ENCODE peak calls at places on chromosomes 12 and 14, in six cellular contexts. B is HCT116; F is psoas muscle; K is GM23248; Y is kidney; Z is CD8-positive, alpha-beta memory T cell. H is an unnamed sample. For H3K4me1, the result is how much of the 10 kb centered on the place peaks cover.

GRCh38 chr12:56565510-56566101 is 44.0 kb downstream of the RBMS2 start:
- DNase-seq in Z (peak), F (peak), B (no peak), K (peak), Y (peak), H (peak)

GRCh38 chr12:65532744-65533143 is 254.3 kb downstream of the MSRB3 start:
- DNase-seq in F (no peak), Y (no peak), K (peak), Z (no peak), B (no peak), H (no peak)

GRCh38 chr14:75578786-75579781 is 664 bp downstream of the FLVCR2 start:
- DNase-seq in B (no peak), F (peak), Y (peak), K (no peak), Z (no peak), H (peak)

GRCh38 chr12:82797480-82797879 is 110.8 kb downstream of the TMTC2 start:
- DNase-seq in Y (no peak), B (no peak), Z (no peak), F (no peak), K (no peak), H (no peak)

GRCh38 chr14:45253754-45254300 is 825 bp upstream of the MIS18BP1 start:
- DNase-seq in Y (peak), F (peak), K (peak), Z (no peak), B (peak), H (peak)

GRCh38 chr14:95522116-95522515 is 5.7 kb upstream of the SYNE3 start:
- DNase-seq in Z (no peak), F (no peak), B (no peak), K (no peak), Y (no peak), H (peak)

GRCh38 chr14:62373889-62374394 is 611.7 kb downstream of the SNAPC1 start:
- DNase-seq in B (no peak), K (no peak), Z (no peak), Y (no peak), F (no peak), H (no peak)

GRCh38 chr12:28955491-28955890 is 193.6 kb upstream of the FAR2 start:
- DNase-seq in F (no peak), K (peak), B (no peak), Y (no peak), Z (no peak), H (no peak)

GRCh38 chr14:89143595-89143994 is 273.4 kb downstream of the FOXN3 start:
- DNase-seq in B (no peak), Y (no peak), Z (no peak), F (no peak), K (peak), H (no peak)

GRCh38 chr12:15011162-15011561 is 38.3 kb downstream of the PDE6H start:
- DNase-seq in B (no peak), F (no peak), Z (no peak), K (peak), Y (no peak), H (no peak)

GRCh38 chr14:59333668-59334067 is 131.5 kb downstream of the GPR135 start:
- DNase-seq in Y (no peak), B (no peak), F (no peak), Z (no peak), K (peak), H (no peak)

GRCh38 chr12:108906971-108907370 is 27.1 kb downstream of the DAO start:
- DNase-seq in Z (no peak), B (no peak), F (no peak), Y (no peak), K (no peak), H (no peak)

GRCh38 chr14:92946847-92947545 is 24.0 kb downstream of the CHGA start:
- DNase-seq in F (no peak), K (no peak), Z (no peak), B (no peak), Y (peak), H (no peak)

GRCh38 chr12:121025442-121026226 is 9.3 kb upstream of the C12orf43 start:
- DNase-seq in B (no peak), Z (no peak), F (no peak), K (peak), Y (no peak), H (no peak)

GRCh38 chr12:19245656-19246055 is 116.1 kb downstream of the PLEKHA5 start:
- DNase-seq in Z (no peak), B (no peak), Y (no peak), F (no peak), K (peak), H (no peak)

GRCh38 chr12:47591387-47591786 is 114.4 kb downstream of the RPAP3 start:
- DNase-seq in B (no peak), Z (no peak), Y (no peak), K (peak), F (no peak), H (no peak)

GRCh38 chr12:67741234-67741633 is 92.7 kb downstream of the DYRK2 start:
- DNase-seq in K (no peak), Y (no peak), Z (no peak), B (no peak), F (no peak), H (no peak)

GRCh38 chr14:95993768-95994592 is 45.2 kb upstream of the C14orf132 start:
- DNase-seq in Z (peak), B (peak), Y (no peak), K (peak), F (no peak), H (no peak)

GRCh38 chr12:101829639-101830390 is 944 bp downstream of the GNPTAB start:
- DNase-seq in Z (no peak), K (peak), B (no peak), Y (no peak), F (no peak), H (no peak)

GRCh38 chr14:72753044-72753710 is 140.7 kb downstream of the DPF3 start:
- DNase-seq in Z (no peak), Y (no peak), K (no peak), F (no peak), B (no peak), H (no peak)

GRCh38 chr12:16880864-16881285 is 274.9 kb upstream of the LMO3 start:
- DNase-seq in K (no peak), Y (peak), B (no peak), F (no peak), Z (no peak), H (no peak)

GRCh38 chr12:114335607-114336006 is 70.3 kb downstream of the TBX5 start:
- DNase-seq in K (no peak), Y (no peak), Z (no peak), F (no peak), B (no peak), H (no peak)

GRCh38 chr12:101616027-101616494 is 21.3 kb downstream of the MYBPC1 start:
- DNase-seq in F (no peak), Y (no peak), K (no peak), B (no peak), Z (no peak), H (no peak)

GRCh38 chr14:93712079-93712837 is 76.0 kb downstream of the PRIMA1 start:
- DNase-seq in K (no peak), Z (no peak), F (no peak), Y (no peak), B (no peak), H (no peak)

GRCh38 chr12:107515446-107515958 is 170.1 kb upstream of the PWP1 start:
- DNase-seq in F (peak), Y (no peak), Z (no peak), B (peak), K (peak), H (peak)

GRCh38 chr12:103011974-103012763 is 54.7 kb downstream of the ASCL1 start:
- DNase-seq in F (no peak), Y (no peak), Z (no peak), B (no peak), K (no peak), H (no peak)

GRCh38 chr14:91388551-91388975 is 29.1 kb downstream of the CCDC88C start:
- DNase-seq in Z (peak), F (no peak), K (no peak), B (no peak), Y (no peak), H (no peak)

GRCh38 chr14:35956376-35957000 is 130.3 kb downstream of the BRMS1L start:
- DNase-seq in K (no peak), B (no peak), Z (no peak), Y (no peak), F (no peak), H (no peak)

GRCh38 chr12:131390408-131391100 is 320.3 kb upstream of the SFSWAP start:
- DNase-seq in Z (no peak), F (no peak), Y (peak), B (peak), K (peak), H (no peak)

GRCh38 chr12:96093543-96094196 is 58.3 kb upstream of the LTA4H start:
- DNase-seq in B (no peak), Y (no peak), K (no peak), F (no peak), Z (no peak), H (no peak)

GRCh38 chr14:57512221-57512620 is 18.6 kb upstream of the CCDC198 start:
- DNase-seq in Z (no peak), F (no peak), B (no peak), Y (no peak), K (no peak), H (no peak)

GRCh38 chr12:132146772-132147422 is 2.6 kb downstream of the NOC4L start:
- DNase-seq in Z (no peak), Y (peak), B (no peak), K (no peak), F (no peak), H (no peak)

GRCh38 chr12:57142121-57142520 is 5.3 kb downstream of the LRP1-AS start:
- DNase-seq in F (no peak), K (no peak), B (no peak), Z (no peak), Y (no peak), H (peak)

GRCh38 chr14:26856832-26857508 is 259.1 kb upstream of the NOVA1 start:
- DNase-seq in F (no peak), K (no peak), Z (no peak), B (no peak), Y (no peak), H (no peak)

GRCh38 chr12:39905152-39905551 is 200.7 kb downstream of the SLC2A13 start:
- DNase-seq in Y (peak), B (no peak), K (peak), Z (no peak), F (peak), H (peak)

GRCh38 chr12:8609061-8609570 is 3.5 kb downstream of the AICDA start:
- DNase-seq in Z (no peak), K (peak), B (peak), F (no peak), Y (no peak), H (no peak)

GRCh38 chr14:37601849-37602248 is 6.4 kb downstream of the TTC6 start:
- DNase-seq in B (no peak), F (no peak), Z (no peak), K (no peak), Y (no peak), H (no peak)

GRCh38 chr12:130073721-130074120 is 88.5 kb upstream of the FZD10 start:
- DNase-seq in Y (no peak), Z (no peak), B (no peak), K (no peak), F (no peak), H (no peak)

GRCh38 chr12:74415633-74416032 is 122.0 kb upstream of the ATXN7L3B start:
- DNase-seq in B (peak), Y (no peak), K (peak), F (no peak), Z (no peak), H (no peak)

GRCh38 chr14:105484069-105484996 is 2.4 kb upstream of the CRIP1 start:
- DNase-seq in F (peak), Y (no peak), B (no peak), Z (peak), K (peak), H (peak)
- H3K4me1 ChIP-seq in F (under half), Y (under half), B (under half), Z (half or more), K (under half), H (under half)

DNA sequence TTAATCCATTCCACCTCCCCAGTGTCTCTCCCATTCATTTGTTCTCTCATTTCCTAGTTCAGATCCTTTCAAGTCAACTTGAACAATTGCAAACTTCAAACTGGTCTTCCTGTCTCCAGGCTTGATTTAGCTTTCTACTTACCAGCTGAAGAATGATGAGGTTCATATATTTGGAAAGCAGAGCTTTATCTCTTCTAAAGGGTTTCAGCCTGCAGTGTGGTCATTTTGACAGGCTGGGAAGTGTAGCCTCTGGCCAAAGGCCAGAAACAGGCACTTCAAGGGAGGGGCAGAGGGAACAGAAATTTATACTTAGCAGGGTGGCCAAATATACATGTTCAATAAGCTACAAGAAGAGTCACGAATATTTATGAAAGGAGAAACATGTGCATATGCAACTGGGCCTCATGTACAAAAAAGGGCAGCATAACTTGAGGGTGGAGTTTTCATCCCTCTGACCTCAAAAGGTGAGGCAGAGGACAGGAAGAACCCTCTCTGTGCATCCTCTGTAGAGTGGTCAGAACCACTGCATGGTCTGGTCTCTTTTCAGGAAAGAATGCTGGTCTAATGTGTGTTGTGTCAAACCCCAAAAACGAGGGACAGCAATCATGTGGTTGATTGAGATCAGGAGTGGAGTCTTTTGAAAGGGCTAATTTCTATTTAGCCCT is 34.0 kb upstream of the HECTD1 start:
- DNase-seq in B (no peak), K (peak), F (no peak), Z (no peak), Y (no peak), H (no peak)
- H3K4me3 ChIP-seq in B (no peak), K (peak), F (peak), Z (no peak), Y (no peak), H (no peak)

DNA sequence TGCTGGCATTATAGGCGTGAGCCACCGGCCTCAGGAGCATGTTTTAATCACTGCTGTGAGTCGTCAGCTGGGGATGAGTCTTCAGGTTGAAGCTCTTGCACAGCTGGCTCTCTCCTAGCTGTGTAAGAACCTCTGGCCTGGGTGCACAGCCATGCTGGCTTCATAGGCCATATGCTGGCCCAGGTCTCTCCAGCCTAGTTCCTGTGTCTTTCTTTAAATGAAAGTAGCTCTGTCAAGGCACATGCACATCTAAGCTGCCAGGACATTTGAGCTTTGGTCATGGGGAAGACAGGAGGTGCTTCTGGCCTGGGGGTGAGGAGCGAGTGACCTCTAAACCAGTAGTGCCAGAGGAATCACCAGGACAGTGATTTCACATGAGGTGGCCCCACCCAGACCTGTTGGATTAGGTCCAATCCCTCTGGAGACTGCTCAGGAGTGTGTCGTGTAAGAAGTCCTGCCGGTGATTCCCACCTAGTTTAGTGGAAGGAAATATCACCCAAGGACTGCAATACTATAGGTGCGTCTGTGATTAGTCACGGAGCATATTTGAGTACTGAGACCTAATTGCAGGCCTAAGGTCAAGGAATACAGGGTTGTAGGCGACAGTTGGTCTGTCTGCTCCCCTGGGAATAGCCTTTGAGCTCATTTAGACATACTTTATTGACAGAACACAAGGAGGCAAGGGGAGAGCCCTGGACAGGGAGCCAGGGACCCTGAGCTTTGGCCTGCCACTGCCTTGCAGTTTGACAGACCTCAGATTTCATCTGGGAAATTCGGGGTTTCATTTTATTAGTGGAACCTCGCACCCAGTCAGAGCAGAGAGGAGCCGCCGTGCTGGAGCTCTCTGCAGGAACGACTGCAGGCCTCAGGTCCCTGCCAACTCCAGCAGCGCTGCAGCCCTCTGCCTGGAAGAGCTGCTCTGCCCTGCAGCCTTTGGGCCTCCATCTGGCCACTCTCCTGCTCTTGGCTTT is 67.0 kb downstream of the ANKRD9 start:
- DNase-seq in Z (no peak), Y (no peak), F (no peak), K (peak), B (no peak), H (no peak)
- H3K27ac ChIP-seq in Z (no peak), Y (no peak), F (peak), K (no peak), B (no peak), H (no peak)

DNA sequence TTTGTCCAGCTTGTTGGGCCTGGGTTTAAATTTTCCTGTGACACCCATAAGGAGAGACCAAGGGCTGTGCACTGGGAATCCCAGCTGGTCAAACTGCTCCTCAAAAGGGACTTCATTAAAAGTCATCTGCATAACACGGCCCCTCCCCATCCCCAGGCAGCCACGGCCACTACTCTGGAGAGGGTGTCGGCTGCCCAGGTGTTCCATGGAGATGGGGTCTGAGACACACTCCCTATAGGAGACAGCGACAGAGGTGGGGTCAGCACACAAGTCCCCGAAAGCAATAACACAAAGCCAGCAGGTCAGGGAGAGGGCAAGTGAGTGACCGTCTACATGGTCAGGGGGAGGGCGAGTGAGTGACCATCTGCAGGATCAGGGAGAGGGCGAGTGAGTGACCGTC is 75.6 kb upstream of the BCL11B start:
- DNase-seq in Z (no peak), B (no peak), F (no peak), K (no peak), Y (no peak), H (no peak)
- H3K4me1 ChIP-seq in Z (under half), B (under half), F (under half), K (under half), Y (under half), H (under half)

GRCh38 chr12:128629979-128630378 is 193.8 kb downstream of the SLC15A4 start:
- DNase-seq in Y (no peak), F (no peak), Z (no peak), B (no peak), K (no peak), H (no peak)
- H3K4me3 ChIP-seq in Y (no peak), F (no peak), Z (no peak), B (no peak), K (no peak), H (no peak)

DNA sequence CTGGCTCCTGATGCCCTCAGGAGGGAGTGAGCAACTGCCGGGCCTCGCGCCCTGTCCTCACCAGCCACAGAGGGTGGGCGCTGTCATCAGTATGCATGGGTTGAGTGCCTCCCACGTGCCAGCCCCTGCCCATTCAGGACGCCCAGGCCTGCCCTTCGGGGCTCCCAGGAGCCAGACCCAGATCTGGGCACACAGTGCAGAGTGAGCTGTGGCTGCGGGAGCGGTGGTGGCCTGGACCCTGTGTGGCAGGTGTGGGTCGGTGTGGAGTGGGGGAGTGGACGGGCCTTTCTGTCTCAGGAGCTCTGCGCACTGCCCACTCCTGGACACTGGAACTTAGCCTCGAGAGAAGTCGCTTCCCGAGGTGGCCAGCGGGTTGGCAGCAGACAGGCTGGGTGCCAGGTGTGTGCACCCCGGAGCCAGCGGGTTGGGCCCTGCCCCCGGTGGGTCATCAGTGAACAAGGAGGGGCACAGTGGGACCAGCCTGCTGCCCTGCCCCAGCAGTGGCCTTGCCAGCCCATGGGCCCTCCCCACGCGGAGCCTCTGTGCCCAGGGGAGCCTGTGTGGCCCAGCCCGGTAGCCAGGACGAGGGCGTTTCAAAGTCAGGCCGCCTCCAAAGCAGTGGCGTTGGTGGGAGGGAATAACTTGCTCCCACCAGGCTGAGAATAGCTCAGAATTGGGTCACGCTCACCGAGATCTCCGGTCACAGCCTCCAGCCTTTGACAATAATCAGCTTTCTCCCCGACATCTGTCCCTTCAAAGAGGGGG is 9.5 kb downstream of the TRMT61A start:
- DNase-seq in Y (peak), K (peak), Z (no peak), F (peak), B (no peak), H (peak)
- H3K27ac ChIP-seq in Y (peak), K (no peak), Z (no peak), F (peak), B (no peak), H (peak)

GRCh38 chr12:116263431-116263830 is 14.1 kb downstream of the MED13L start:
- DNase-seq in B (no peak), Y (no peak), Z (no peak), F (no peak), K (no peak), H (no peak)
- H3K4me1 ChIP-seq in B (under half), Y (under half), Z (half or more), F (half or more), K (half or more), H (under half)

H was measured in right cardiac atrium.